ENCODE peak calls at places on chromosomes 3 and 15, in four cellular contexts. S, W, V and C are unnamed samples.

GRCh38 chr15:50182233-50183013 is 427 bp downstream of the SLC27A2 start:
- DNase-seq in W (no peak), V (no peak), S (peak), C (no peak)

GRCh38 chr15:81899730-81900129 is 146.1 kb downstream of the MEX3B start:
- DNase-seq in V (no peak), W (no peak), S (no peak), C (no peak)

GRCh38 chr3:46538803-46539442 is 27.2 kb downstream of the LRRC2 start:
- DNase-seq in W (peak), S (peak), V (peak), C (peak)

GRCh38 chr3:62036726-62037125 is 336.6 kb downstream of the FEZF2 start:
- DNase-seq in S (no peak), V (no peak), W (no peak), C (no peak)

GRCh38 chr3:155744091-155744625 is 713 bp downstream of the PLCH1 start:
- DNase-seq in W (peak), S (peak), V (no peak), C (no peak)

GRCh38 chr15:34154725-34155204 is 52.9 kb downstream of the PGBD4 start:
- DNase-seq in V (no peak), S (no peak), W (no peak), C (no peak)

GRCh38 chr15:90497912-90498311 is 31.8 kb upstream of the CRTC3 start:
- DNase-seq in W (no peak), S (no peak), V (no peak), C (no peak)

GRCh38 chr3:100060685-100061484 is 53.4 kb downstream of the FILIP1L start:
- DNase-seq in S (no peak), W (no peak), V (no peak), C (no peak)

GRCh38 chr3:14231145-14231990 is 52.8 kb downstream of the LSM3 start:
- DNase-seq in V (no peak), S (no peak), W (no peak), C (no peak)

GRCh38 chr3:173770011-173770410 is 372.5 kb downstream of the NLGN1 start:
- DNase-seq in W (no peak), V (no peak), S (no peak), C (no peak)

GRCh38 chr15:52012210-52012609 is 6.8 kb upstream of the MAPK6 start:
- DNase-seq in S (no peak), W (no peak), V (no peak), C (no peak)

GRCh38 chr15:100235030-100235617 is 106.7 kb downstream of the ADAMTS17 start:
- DNase-seq in W (no peak), V (no peak), S (no peak), C (no peak)

GRCh38 chr15:68051109-68051508 is 3.0 kb upstream of the PIAS1 start:
- DNase-seq in S (no peak), V (no peak), W (no peak), C (no peak)

GRCh38 chr15:78767331-78767951 is 43.8 kb downstream of the ADAMTS7 start:
- DNase-seq in W (no peak), V (no peak), S (no peak), C (no peak)

GRCh38 chr3:127194601-127195187 is 1.8 kb downstream of the PRR23E start:
- DNase-seq in W (no peak), S (no peak), V (no peak), C (no peak)

GRCh38 chr15:86284630-86285029 is 205.0 kb downstream of the AGBL1 start:
- DNase-seq in W (no peak), V (no peak), S (no peak), C (no peak)

GRCh38 chr3:33035596-33035995 is 61.4 kb downstream of the GLB1 start:
- DNase-seq in S (no peak), W (no peak), V (no peak), C (no peak)

GRCh38 chr15:90001683-90002427 is 731 bp downstream of the ZNF710 start:
- DNase-seq in V (peak), W (peak), S (peak), C (no peak)

GRCh38 chr3:136819784-136820640 is 1.1 kb downstream of the SLC35G2 start:
- DNase-seq in V (no peak), W (peak), S (peak), C (no peak)

GRCh38 chr15:68672781-68673205 is 94.0 kb downstream of the CORO2B start:
- DNase-seq in W (no peak), V (no peak), S (no peak), C (no peak)

GRCh38 chr3:27357665-27358258 is 11.4 kb downstream of the NEK10 start:
- DNase-seq in W (no peak), S (peak), V (peak), C (no peak)

GRCh38 chr3:172595648-172596393 is 72.6 kb upstream of the TNFSF10 start:
- DNase-seq in S (peak), V (no peak), W (no peak), C (no peak)

GRCh38 chr15:32959077-32959476 is 235.4 kb downstream of the FMN1 start:
- DNase-seq in V (no peak), W (no peak), S (no peak), C (no peak)

GRCh38 chr15:48121849-48122248 is 1.1 kb downstream of the SLC24A5 start:
- DNase-seq in V (no peak), S (no peak), W (no peak), C (no peak)

GRCh38 chr3:105222568-105223093 is 144.1 kb upstream of the ALCAM start:
- DNase-seq in S (no peak), V (no peak), W (no peak), C (no peak)

GRCh38 chr3:2458816-2459215 is 360.1 kb downstream of the CNTN4 start:
- DNase-seq in S (no peak), W (no peak), V (no peak), C (no peak)

GRCh38 chr3:114093596-114093995 is 37.1 kb downstream of the QTRT2 start:
- DNase-seq in S (no peak), V (no peak), W (no peak), C (no peak)

GRCh38 chr3:170726976-170727661 is 141.2 kb upstream of the SLC7A14 start:
- DNase-seq in S (no peak), W (no peak), V (no peak), C (no peak)

GRCh38 chr3:188084751-188085595 is 69.0 kb upstream of the LPP start:
- DNase-seq in S (no peak), V (no peak), W (no peak), C (no peak)